ENCODE peak calls at places on chromosomes 7 and 10, in seven cellular contexts. R, F, C, Z, Q, E and N are unnamed samples.

GRCh38 chr7:141701489-141702046 is 398 bp downstream of the DENND11 start:
- DNase-seq in Q (peak; percentile 39), E (peak; percentile 38), R (peak; percentile 82), F (peak; percentile 15), Z (peak; percentile 71), C (no peak), N (no peak)

GRCh38 chr10:80477813-80478212 is 23.7 kb downstream of the TSPAN14 start:
- DNase-seq in C (no peak), Q (no peak), Z (no peak), E (no peak), F (no peak), R (no peak), N (peak; percentile 88)

GRCh38 chr7:113159746-113160339 is 41.5 kb upstream of the SMIM30 start:
- DNase-seq in R (no peak), E (no peak), F (peak; percentile 50), Q (no peak), Z (peak; percentile 57), C (no peak), N (no peak)

GRCh38 chr7:20786421-20786778 is 286 bp downstream of the SP8 start:
- DNase-seq in Q (no peak), C (no peak), Z (peak; percentile 18), F (no peak), E (no peak), R (no peak), N (no peak)

GRCh38 chr10:24299587-24300258 is 90.8 kb downstream of the KIAA1217 start:
- DNase-seq in E (no peak), F (no peak), Q (no peak), R (no peak), C (no peak), Z (no peak), N (peak; percentile 2)

GRCh38 chr7:1707756-1708611 is 37.9 kb downstream of the ELFN1 start:
- DNase-seq in F (peak; percentile 5), Z (no peak), C (no peak), R (peak; percentile 45), Q (no peak), E (peak; percentile 13), N (no peak)

GRCh38 chr7:33886100-33886623 is 19.2 kb upstream of the BMPER start:
- DNase-seq in R (no peak), F (peak; percentile 75), C (no peak), Q (no peak), Z (peak; percentile 14), E (no peak), N (no peak)

GRCh38 chr10:128854965-128855364 is 612.1 kb upstream of the MGMT start:
- DNase-seq in R (peak; percentile 90), Q (peak; percentile 91), F (no peak), C (peak; percentile 61), Z (no peak), E (peak; percentile 91), N (no peak)

GRCh38 chr7:155986497-155987160 is 174.4 kb upstream of the SHH start:
- DNase-seq in Q (no peak), F (no peak), R (peak; percentile 26), Z (no peak), C (no peak), E (no peak), N (no peak)

GRCh38 chr7:99938296-99938695 is 8.9 kb upstream of the GJC3 start:
- DNase-seq in F (no peak), E (no peak), C (no peak), Q (no peak), Z (no peak), R (no peak), N (no peak)

GRCh38 chr10:124568858-124569622 is 107.4 kb downstream of the LHPP start:
- DNase-seq in R (no peak), C (no peak), Z (no peak), Q (no peak), F (no peak), E (peak; percentile 46), N (no peak)

GRCh38 chr10:124569623-124570470 is 108.2 kb downstream of the LHPP start:
- DNase-seq in E (peak; percentile 12), C (no peak), R (no peak), F (peak; percentile 2), Z (no peak), Q (no peak), N (no peak)

GRCh38 chr10:124572751-124573150 is 111.1 kb downstream of the LHPP start:
- DNase-seq in E (peak; percentile 8), F (no peak), R (no peak), Z (peak; percentile 39), Q (no peak), C (no peak), N (no peak)

GRCh38 chr10:124568339-124568738 is 106.7 kb downstream of the LHPP start:
- DNase-seq in Q (no peak), R (peak; percentile 67), F (no peak), C (no peak), Z (no peak), E (peak; percentile 18), N (no peak)

GRCh38 chr10:124570646-124571045 is 109.0 kb downstream of the LHPP start:
- DNase-seq in Z (no peak), Q (no peak), C (no peak), F (no peak), R (no peak), E (peak; percentile 10), N (no peak)
- H3K27ac ChIP-seq in Z (no peak overlapping the region), Q (no peak overlapping the region), C (no peak overlapping the region), F (no peak overlapping the region), R (no peak overlapping the region), E (no peak overlapping the region), N (no peak overlapping the region)

GRCh38 chr7:114911411-114911810 is 10.5 kb upstream of the MDFIC start:
- DNase-seq in F (no peak), E (no peak), Q (no peak), C (no peak), Z (no peak), R (no peak), N (no peak)

GRCh38 chr7:114921636-114922150 is at the start of gene MDFIC:
- DNase-seq in Q (no peak), R (no peak), C (peak; percentile 3), Z (no peak), E (no peak), F (no peak), N (no peak)

GRCh38 chr7:114919587-114919986 is 2.3 kb upstream of the MDFIC start:
- DNase-seq in Z (no peak), F (no peak), Q (no peak), R (no peak), C (no peak), E (no peak), N (no peak)

GRCh38 chr7:114917211-114917839 is 4.6 kb upstream of the MDFIC start:
- DNase-seq in C (no peak), E (no peak), Z (no peak), Q (no peak), F (no peak), R (no peak), N (peak; percentile 8)

DNA sequence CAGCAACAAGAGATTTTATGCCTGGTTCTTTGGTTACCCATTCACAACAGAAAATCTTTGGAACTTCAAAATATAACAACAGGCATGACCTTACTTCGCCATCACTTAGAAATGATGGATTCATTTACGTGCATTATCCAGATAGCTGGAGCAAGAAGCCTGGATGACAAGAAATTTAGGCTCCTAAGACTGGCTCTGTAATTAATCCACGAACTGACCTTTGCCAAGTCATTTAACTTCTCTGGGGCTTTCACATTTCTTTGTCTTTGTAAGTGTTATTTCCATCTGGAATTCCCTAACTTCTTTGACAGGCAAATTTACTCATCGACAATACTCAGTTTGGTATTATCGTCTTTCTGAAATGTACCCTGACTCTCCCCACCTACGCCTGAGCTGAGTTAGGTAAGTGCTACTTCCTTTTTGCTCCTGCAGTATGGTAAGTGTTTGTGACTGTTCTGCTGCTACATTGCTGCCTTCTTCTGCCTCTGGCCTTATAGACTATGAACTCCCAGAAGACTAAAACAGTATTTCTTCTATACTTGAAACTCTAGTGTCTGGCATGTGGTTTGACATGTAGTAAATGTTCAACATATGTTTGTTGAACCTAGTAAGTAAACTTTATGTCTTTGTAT is 5.5 kb upstream of the MDFIC start:
- DNase-seq in E (no peak), C (no peak), F (no peak), Z (no peak), Q (no peak), R (no peak), N (no peak)
- H3K27ac ChIP-seq in E (no peak overlapping the region), C (no peak overlapping the region), F (no peak overlapping the region), Z (no peak overlapping the region), Q (no peak overlapping the region), R (no peak overlapping the region), N (peak overlapping the region; percentile 24)

DNA sequence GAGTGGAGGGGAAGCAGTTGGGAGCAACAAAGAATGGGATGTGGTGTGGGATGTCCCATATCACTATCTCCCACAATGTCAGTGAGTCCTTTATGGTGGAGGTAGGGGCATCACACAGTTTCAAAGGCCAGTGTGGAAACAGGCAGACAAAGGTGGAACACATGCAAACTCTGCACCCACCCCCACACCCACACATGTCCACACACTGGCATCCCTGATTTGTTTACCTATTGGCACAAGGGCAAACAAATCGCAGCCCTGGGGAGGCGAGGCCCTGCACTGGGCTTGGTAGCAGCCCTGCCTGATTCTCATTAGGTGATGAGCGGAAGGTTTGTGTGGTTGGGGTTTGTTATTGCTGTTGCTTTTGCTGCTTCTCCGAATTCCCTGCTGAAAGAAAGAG is 243.3 kb downstream of the GRID1 start:
- DNase-seq in Z (no peak), E (no peak), F (no peak), R (no peak), C (no peak), Q (no peak), N (no peak)
- H3K27ac ChIP-seq in Z (no peak overlapping the region), E (no peak overlapping the region), F (no peak overlapping the region), R (no peak overlapping the region), C (no peak overlapping the region), Q (no peak overlapping the region), N (no peak overlapping the region)

GRCh38 chr10:5488272-5489161 is 10.9 kb downstream of the CALML5 start:
- DNase-seq in C (no peak), Z (peak; percentile 39), Q (no peak), F (no peak), R (peak; percentile 87), E (no peak), N (peak; percentile 89)
- H3K27ac ChIP-seq in C (no peak overlapping the region), Z (peak overlapping the region; percentile 82), Q (no peak overlapping the region), F (no peak overlapping the region), R (peak overlapping the region; percentile 92), E (no peak overlapping the region), N (peak overlapping the region; percentile 95)

DNA sequence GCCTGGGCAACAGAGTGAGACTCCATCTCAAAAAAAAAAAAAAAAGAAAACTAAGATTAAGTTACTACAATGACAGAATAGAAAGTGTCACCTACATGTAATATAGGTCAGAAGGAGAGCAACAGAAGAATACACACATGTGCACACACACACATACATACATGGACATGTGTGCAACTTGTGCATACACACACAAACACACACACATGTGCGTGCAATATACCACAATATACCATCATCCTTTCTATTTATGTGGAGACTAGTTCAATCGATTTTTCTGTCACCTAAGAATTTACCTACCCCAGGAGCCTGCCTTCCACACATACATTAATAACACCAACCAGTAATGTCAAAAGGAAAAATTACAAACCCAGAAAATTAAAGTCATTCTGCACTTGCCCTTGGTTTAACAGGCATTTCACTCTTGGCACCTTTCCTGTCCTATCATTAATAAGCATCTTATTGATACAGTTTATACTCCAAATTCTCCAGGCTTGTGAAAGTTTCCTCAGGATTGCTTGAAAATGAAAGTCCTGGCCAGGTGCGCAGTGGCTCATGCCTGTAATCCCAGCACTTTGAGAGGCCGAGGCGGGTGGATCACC is 2.5 kb downstream of the PNLIPRP1 start:
- DNase-seq in F (no peak), C (no peak), E (no peak), Z (no peak), Q (no peak), R (no peak), N (no peak)
- H3K27ac ChIP-seq in F (no peak overlapping the region), C (no peak overlapping the region), E (no peak overlapping the region), Z (no peak overlapping the region), Q (no peak overlapping the region), R (no peak overlapping the region), N (no peak overlapping the region)

GRCh38 chr10:55311823-55312431 is 510.9 kb upstream of the PCDH15 start:
- DNase-seq in E (no peak), Z (no peak), C (no peak), Q (no peak), R (no peak), F (no peak), N (peak; percentile 1)
- H3K27ac ChIP-seq in E (no peak overlapping the region), Z (no peak overlapping the region), C (no peak overlapping the region), Q (no peak overlapping the region), R (no peak overlapping the region), F (no peak overlapping the region), N (no peak overlapping the region)